ENCODE peak calls at places on chromosomes 3 and 15, in six cellular contexts. X is gastrocnemius medialis, U is ovary, T is Peyer's patch, C is adrenal gland, O is H54. Q is an unnamed sample.

GRCh38 chr3:188664795-188665194 is 507.0 kb upstream of the TPRG1 start:
- DNase-seq in C (no peak), U (no peak), T (no peak), O (no peak), X (no peak), Q (no peak)

GRCh38 chr15:72796515-72797337 is 13.2 kb upstream of the ADPGK start:
- DNase-seq in O (peak; percentile 63), U (peak; percentile 48), X (peak; percentile 46), C (peak; percentile 56), T (peak; percentile 65), Q (peak; percentile 44)

GRCh38 chr3:30648670-30649357 is 42.4 kb downstream of the TGFBR2 start:
- DNase-seq in U (no peak), T (no peak), X (no peak), C (no peak), O (no peak), Q (no peak)

GRCh38 chr15:31245756-31246155 is 80.9 kb upstream of the KLF13 start:
- DNase-seq in U (no peak), X (no peak), T (no peak), C (no peak), O (no peak), Q (no peak)

GRCh38 chr3:43317461-43318316 is 31.3 kb downstream of the SNRK start:
- DNase-seq in T (no peak), X (peak; percentile 31), U (no peak), O (no peak), C (no peak), Q (no peak)

GRCh38 chr3:58052373-58053273 is 44.4 kb downstream of the FLNB start:
- DNase-seq in C (peak; percentile 95), O (no peak), X (peak; percentile 65), T (peak; percentile 65), U (peak; percentile 85), Q (peak; percentile 67)

GRCh38 chr3:56321383-56321782 is 146.9 kb downstream of the ERC2 start:
- DNase-seq in U (no peak), X (no peak), O (no peak), C (no peak), T (no peak), Q (no peak)

GRCh38 chr3:37338500-37338899 is 164.1 kb upstream of the LRRFIP2 start:
- DNase-seq in X (no peak), O (no peak), C (no peak), U (no peak), T (no peak), Q (no peak)

GRCh38 chr3:11413071-11413470 is 140.9 kb downstream of the ATG7 start:
- DNase-seq in C (no peak), U (no peak), T (no peak), O (no peak), X (no peak), Q (no peak)

DNA sequence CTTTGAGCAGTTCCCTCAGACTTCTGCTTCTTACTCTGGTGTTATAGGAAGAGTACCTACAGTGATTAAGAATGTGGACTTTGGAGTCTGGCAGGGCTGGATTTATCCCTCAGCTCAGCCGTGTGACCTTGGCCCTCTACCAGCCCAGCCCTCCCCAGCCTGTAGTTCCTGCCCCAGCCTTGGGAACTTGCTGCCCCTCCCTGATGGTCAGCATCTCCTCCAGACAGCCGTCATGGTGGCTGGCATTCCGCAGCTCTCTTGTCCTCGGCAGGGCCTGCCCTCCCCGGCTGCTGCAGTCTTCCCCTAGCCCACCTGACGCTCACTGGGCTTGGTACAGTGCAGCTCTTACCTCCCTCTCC is 21.9 kb upstream of the CPNE9 start:
- DNase-seq in X (no peak), O (no peak), C (peak; percentile 86), U (no peak), T (peak; percentile 82), Q (peak; percentile 83)
- TF ChIP-seq POLR2A in X (no peak), O (no peak), C (peak; percentile 25), U (no peak), T (no peak), Q (no peak)

GRCh38 chr3:195148553-195148952 is 122.4 kb downstream of the XXYLT1 start:
- DNase-seq in O (no peak), T (no peak), C (no peak), U (no peak), X (no peak), Q (no peak)

GRCh38 chr3:195149292-195149691 is 121.7 kb downstream of the XXYLT1 start:
- DNase-seq in T (no peak), U (no peak), X (no peak), O (no peak), C (no peak), Q (no peak)

GRCh38 chr3:195150194-195151118 is 120.5 kb downstream of the XXYLT1 start:
- DNase-seq in T (peak; percentile 64), U (peak; percentile 78), C (peak; percentile 90), O (peak; percentile 86), X (peak; percentile 33), Q (peak; percentile 51)

GRCh38 chr3:195151402-195151801 is 119.6 kb downstream of the XXYLT1 start:
- DNase-seq in O (no peak), C (no peak), X (no peak), U (no peak), T (no peak), Q (no peak)

GRCh38 chr3:195147649-195148121 is 123.3 kb downstream of the XXYLT1 start:
- DNase-seq in U (no peak), C (peak; percentile 33), T (peak; percentile 66), X (peak; percentile 37), O (no peak), Q (no peak)
- TF ChIP-seq POLR2A in U (no peak), C (no peak), T (no peak), X (no peak), O (no peak), Q (no peak)

GRCh38 chr3:49500408-49501257 is 30.6 kb downstream of the DAG1 start:
- DNase-seq in T (peak; percentile 56), O (peak; percentile 76), U (peak; percentile 41), X (peak; percentile 93), C (peak; percentile 86), Q (peak; percentile 67)
- TF ChIP-seq POLR2A in T (no peak), O (no peak), U (no peak), X (peak; percentile 54), C (no peak), Q (no peak)

GRCh38 chr3:196689941-196690660 is 21.9 kb downstream of the CEP19 start:
- DNase-seq in C (no peak), X (no peak), U (no peak), O (no peak), T (no peak), Q (no peak)

GRCh38 chr3:196695849-196696226 is 16.2 kb downstream of the CEP19 start:
- DNase-seq in U (no peak), T (no peak), O (no peak), X (no peak), C (no peak), Q (no peak)

GRCh38 chr3:196694941-196695848 is 16.9 kb downstream of the CEP19 start:
- DNase-seq in O (no peak), U (no peak), C (no peak), X (no peak), T (no peak), Q (no peak)

GRCh38 chr3:196697270-196697669 is 14.8 kb downstream of the CEP19 start:
- DNase-seq in O (no peak), U (no peak), T (no peak), C (no peak), X (no peak), Q (no peak)

DNA sequence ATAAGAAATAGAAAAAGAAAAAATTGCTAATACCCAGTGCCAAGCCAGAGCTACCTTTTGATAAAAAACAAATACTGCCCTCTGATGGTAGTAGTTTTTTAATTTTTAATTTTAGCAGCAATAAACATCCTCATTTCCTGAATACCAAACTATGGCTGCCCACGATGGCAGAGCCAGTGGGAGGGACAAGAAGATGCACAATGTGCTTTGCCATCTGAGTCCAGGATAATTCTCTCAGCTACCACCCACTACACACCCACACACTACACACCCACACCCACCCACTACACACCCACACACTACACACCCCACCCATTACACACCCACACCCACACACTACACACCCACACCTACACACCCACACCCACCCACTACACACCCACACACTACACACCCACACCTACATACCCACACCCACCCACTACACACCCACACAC is 17.8 kb downstream of the CEP19 start:
- DNase-seq in C (no peak), O (peak; percentile 38), X (no peak), U (no peak), T (no peak), Q (no peak)
- TF ChIP-seq POLR2A in C (no peak), O (no peak), X (no peak), U (no peak), T (no peak), Q (no peak)

GRCh38 chr3:111732248-111732879 is 126.7 kb upstream of the PHLDB2 start:
- DNase-seq in U (no peak), X (no peak), T (no peak), O (no peak), C (no peak), Q (no peak)
- TF ChIP-seq POLR2A in U (no peak), X (no peak), T (no peak), O (no peak), C (no peak), Q (no peak)

Q was measured in testis.